ENCODE peak calls at places on chromosome 9, in four cellular contexts. T, I, P and S are unnamed samples.

GRCh38 chr9:131475956-131476776 is 26.6 kb upstream of the POMT1 start:
- DNase-seq in I (no peak), T (no peak), P (no peak), S (no peak)

GRCh38 chr9:15735083-15735974 is 182.5 kb downstream of the CCDC171 start:
- DNase-seq in I (no peak), P (no peak), T (no peak), S (no peak)

GRCh38 chr9:134242706-134243105 is 78.3 kb upstream of the RNU6ATAC start:
- DNase-seq in I (no peak), P (no peak), T (no peak), S (no peak)

GRCh38 chr9:83535736-83536135 is 2.5 kb downstream of the FRMD3 start:
- DNase-seq in T (no peak), I (no peak), P (no peak), S (no peak)

GRCh38 chr9:131282688-131283422 is 6.5 kb upstream of the FAM78A start:
- DNase-seq in I (no peak), T (no peak), P (peak), S (no peak)

GRCh38 chr9:127783111-127783621 is 2.7 kb upstream of the CDK9 start:
- DNase-seq in I (no peak), P (no peak), T (peak), S (no peak)

GRCh38 chr9:126682113-126682810 is 68.5 kb downstream of the LMX1B start:
- DNase-seq in T (no peak), I (no peak), P (no peak), S (no peak)

GRCh38 chr9:131717719-131718460 is 22.0 kb downstream of the RAPGEF1 start:
- DNase-seq in T (no peak), I (no peak), P (no peak), S (no peak)

GRCh38 chr9:11128156-11128555 is 515.4 kb upstream of the PTPRD start:
- DNase-seq in T (no peak), P (no peak), I (no peak), S (no peak)

GRCh38 chr9:127557466-127557869 is 54.6 kb upstream of the STXBP1 start:
- DNase-seq in P (no peak), T (no peak), I (peak), S (peak)